ENCODE peak calls at places on chromosomes 5 and 9, in nine cellular contexts. C, Y, I, U, D, G, V, X and J are unnamed samples.

GRCh38 chr5:20556364-20556763 is 568.4 kb upstream of the CDH18 start:
- DNase-seq in X (no peak), Y (peak), U (no peak), I (no peak), V (no peak), D (no peak), G (no peak), C (no peak), J (no peak)

GRCh38 chr9:5582835-5583195 is 46.1 kb upstream of the RIC1 start:
- DNase-seq in V (peak), U (no peak), G (no peak), D (peak), I (no peak), Y (no peak), C (no peak), X (no peak), J (no peak)

GRCh38 chr9:23526806-23527205 is 299.2 kb downstream of the ELAVL2 start:
- DNase-seq in D (no peak), X (no peak), U (no peak), C (no peak), G (no peak), V (no peak), Y (peak), I (no peak), J (no peak)

GRCh38 chr9:2615532-2615931 is 6.1 kb upstream of the VLDLR start:
- DNase-seq in I (no peak), Y (no peak), X (no peak), V (no peak), D (no peak), C (no peak), U (no peak), G (no peak), J (no peak)

GRCh38 chr9:7489018-7489417 is 310.6 kb downstream of the DMAC1 start:
- DNase-seq in X (no peak), G (no peak), D (no peak), U (no peak), C (peak), Y (peak), V (no peak), I (no peak), J (no peak)

GRCh38 chr5:140926211-140926902 is at the start of gene PCDHAC1:
- DNase-seq in V (no peak), D (peak), I (peak), G (no peak), C (peak), X (no peak), Y (peak), U (peak), J (peak)

GRCh38 chr9:114908104-114908621 is 22.2 kb downstream of the TNFSF8 start:
- DNase-seq in G (no peak), V (peak), I (no peak), Y (peak), C (peak), D (peak), U (no peak), X (no peak), J (no peak)

GRCh38 chr9:5587024-5587423 is 41.9 kb upstream of the RIC1 start:
- DNase-seq in G (no peak), U (no peak), X (no peak), Y (no peak), C (no peak), V (peak), D (no peak), I (no peak), J (peak)

GRCh38 chr5:172910828-172911627 is 48.2 kb upstream of the RPL26L1 start:
- DNase-seq in V (peak), D (peak), Y (peak), G (no peak), I (no peak), C (no peak), X (no peak), U (no peak), J (no peak)

GRCh38 chr9:112115955-112116354 is 59.1 kb downstream of the SUSD1 start:
- DNase-seq in D (no peak), X (no peak), C (no peak), Y (no peak), G (no peak), V (no peak), U (no peak), I (no peak), J (no peak)